ENCODE peak calls at places on chromosomes 1 and 21, in seven cellular contexts. C is mammary epithelial cell, W is psoas muscle, H is IMR-90, J is progenitor cell of endocrine pancreas, G is AG04450, P is mesothelial cell of epicardium. I is an unnamed sample.

GRCh38 chr1:235397733-235398132 is 30.5 kb downstream of the TBCE start:
- DNase-seq in P (no peak), W (no peak), G (peak; percentile 51), C (peak; percentile 97), H (peak; percentile 94), J (no peak), I (no peak)

GRCh38 chr1:220123889-220124288 is 30.0 kb downstream of the IARS2 start:
- DNase-seq in P (no peak), J (no peak), H (no peak), W (no peak), G (no peak), C (no peak), I (no peak)

GRCh38 chr21:15063081-15063820 is 1.5 kb downstream of the NRIP1 start:
- DNase-seq in P (no peak), W (no peak), J (no peak), H (peak; percentile 18), G (no peak), C (peak; percentile 56), I (no peak)

GRCh38 chr1:151739590-151740355 is 18.5 kb downstream of the RIIAD1 start:
- DNase-seq in H (no peak), J (no peak), W (no peak), P (no peak), C (peak; percentile 72), G (no peak), I (no peak)

GRCh38 chr1:172638885-172639831 is 19.7 kb upstream of the FASLG start:
- DNase-seq in C (peak; percentile 97), H (peak; percentile 99), P (no peak), W (no peak), J (no peak), G (peak; percentile 80), I (no peak)

GRCh38 chr1:24805534-24806301 is 60.5 kb downstream of the CLIC4 start:
- DNase-seq in C (peak; percentile 74), P (no peak), W (no peak), G (peak; percentile 42), J (no peak), H (peak; percentile 89), I (no peak)

GRCh38 chr21:45306832-45307571 is 19.3 kb upstream of the POFUT2 start:
- DNase-seq in G (peak; percentile 62), P (no peak), J (no peak), W (peak; percentile 82), C (peak; percentile 55), H (peak; percentile 93), I (no peak)

GRCh38 chr1:38004284-38005101 is 821 bp downstream of the FHL3 start:
- DNase-seq in J (no peak), G (no peak), W (no peak), P (no peak), H (no peak), C (no peak), I (no peak)

GRCh38 chr1:83882906-83883305 is 116.0 kb downstream of the TTLL7 start:
- DNase-seq in G (no peak), J (no peak), W (no peak), C (peak; percentile 56), H (peak; percentile 58), P (no peak), I (no peak)

GRCh38 chr1:26994020-26994745 is 691 bp downstream of the TRNP1 start:
- DNase-seq in P (no peak), W (no peak), C (no peak), G (no peak), J (peak; percentile 31), H (no peak), I (no peak)

GRCh38 chr1:53291574-53291973 is 36.3 kb downstream of the LRP8 start:
- DNase-seq in J (no peak), C (no peak), P (no peak), H (no peak), G (no peak), W (no peak), I (no peak)

GRCh38 chr1:113782451-113782850 is 23.2 kb upstream of the PHTF1 start:
- DNase-seq in H (peak; percentile 28), G (no peak), P (no peak), J (no peak), W (no peak), C (no peak), I (no peak)

GRCh38 chr1:198776602-198777029 is 137.8 kb downstream of the PTPRC start:
- DNase-seq in J (no peak), H (peak; percentile 98), W (no peak), C (peak; percentile 98), G (peak; percentile 67), P (no peak), I (no peak)

GRCh38 chr1:54327386-54328116 is 78.6 kb downstream of the SSBP3 start:
- DNase-seq in J (no peak), H (peak; percentile 63), W (no peak), G (no peak), C (no peak), P (no peak), I (no peak)

GRCh38 chr1:31796707-31797106 is 19.1 kb downstream of the SPOCD1 start:
- DNase-seq in J (no peak), W (peak; percentile 8), H (no peak), C (no peak), G (no peak), P (no peak), I (peak; percentile 61)

GRCh38 chr1:235918032-235918431 is 51.3 kb upstream of the LYST start:
- DNase-seq in P (no peak), C (peak; percentile 50), W (no peak), H (no peak), G (no peak), J (no peak), I (no peak)

GRCh38 chr1:244757091-244757939 is 78.1 kb upstream of the COX20 start:
- DNase-seq in H (peak; percentile 34), J (no peak), W (no peak), P (no peak), G (no peak), C (no peak), I (no peak)

GRCh38 chr1:62637392-62638105 is 40.2 kb downstream of the ANGPTL3 start:
- DNase-seq in C (no peak), H (no peak), W (no peak), G (no peak), J (no peak), P (no peak), I (no peak)

GRCh38 chr1:165943198-165943597 is 115.8 kb downstream of the UCK2 start:
- DNase-seq in C (peak; percentile 37), J (no peak), G (no peak), H (no peak), W (no peak), P (no peak), I (no peak)

GRCh38 chr1:37486680-37487618 is 12.6 kb downstream of the ZC3H12A start:
- DNase-seq in J (peak; percentile 74), H (peak; percentile 65), G (no peak), P (no peak), W (peak; percentile 92), C (peak; percentile 57), I (peak; percentile 84)

GRCh38 chr1:174884001-174884400 is 115.7 kb upstream of the CACYBP start:
- DNase-seq in J (no peak), C (no peak), P (no peak), G (no peak), H (no peak), W (no peak), I (no peak)

GRCh38 chr1:220575718-220576497 is 48.0 kb downstream of the MARK1 start:
- DNase-seq in W (no peak), P (no peak), C (peak; percentile 90), H (no peak), G (no peak), J (no peak), I (no peak)

GRCh38 chr1:114310771-114311251 is 157.1 kb upstream of the SYT6 start:
- DNase-seq in J (no peak), C (no peak), P (no peak), G (no peak), W (no peak), H (peak; percentile 75), I (no peak)

GRCh38 chr1:109491372-109491771 is 2.5 kb upstream of the CYB561D1 start:
- DNase-seq in P (no peak), G (no peak), C (no peak), J (no peak), H (no peak), W (no peak), I (no peak)

GRCh38 chr1:109490029-109490933 is 3.6 kb upstream of the CYB561D1 start:
- DNase-seq in C (peak; percentile 44), P (no peak), W (peak; percentile 79), G (no peak), H (peak; percentile 60), J (peak; percentile 51), I (no peak)

GRCh38 chr1:109488696-109489095 is 5.0 kb downstream of the ATXN7L2 start:
- DNase-seq in G (no peak), C (no peak), P (no peak), W (no peak), H (no peak), J (no peak), I (no peak)

GRCh38 chr1:109493227-109493626 is 667 bp upstream of the CYB561D1 start:
- DNase-seq in W (no peak), H (no peak), G (no peak), J (no peak), P (no peak), C (no peak), I (no peak)

GRCh38 chr1:109490934-109491302 is 3.0 kb upstream of the CYB561D1 start:
- DNase-seq in C (no peak), H (no peak), W (no peak), J (no peak), P (no peak), G (no peak), I (no peak)
- TF ChIP-seq CTCF in C (no peak), H (no peak), W (no peak), J (no peak), P (no peak), G (no peak), I (peak; percentile 15)

DNA sequence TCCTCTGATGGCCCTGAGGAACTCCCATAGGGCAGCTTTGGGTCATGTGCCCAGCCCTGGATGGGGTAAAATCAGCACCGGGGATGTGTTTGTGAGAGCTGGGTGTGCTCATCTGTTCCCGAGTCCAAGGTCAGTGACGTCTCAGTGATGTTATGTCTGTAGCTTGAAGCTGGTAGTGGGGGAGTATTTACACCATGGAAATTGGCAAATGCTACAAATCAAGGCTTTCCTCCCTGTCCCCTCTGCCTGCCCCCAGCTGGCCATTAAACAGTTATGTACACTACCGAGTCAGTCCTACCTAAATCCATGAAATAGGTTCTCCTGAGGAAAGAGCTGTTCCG is 117.8 kb upstream of the SLC25A33 start:
- DNase-seq in G (no peak), H (no peak), J (no peak), W (no peak), P (no peak), C (no peak), I (no peak)
- TF ChIP-seq CTCF in G (no peak), H (no peak), J (no peak), W (no peak), P (no peak), C (no peak), I (no peak)

GRCh38 chr1:33119532-33120217 is 38.7 kb downstream of the AZIN2 start:
- DNase-seq in J (no peak), P (no peak), H (peak; percentile 46), W (no peak), C (no peak), G (no peak), I (peak; percentile 59)
- TF ChIP-seq CTCF in J (peak; percentile 8), P (no peak), H (peak; percentile 22), W (no peak), C (no peak), G (peak; percentile 36), I (peak; percentile 25)

GRCh38 chr1:201982923-201983805 is 716 bp downstream of the RNPEP start:
- DNase-seq in H (peak; percentile 70), C (peak; percentile 77), G (peak; percentile 43), W (peak; percentile 86), P (peak; percentile 39), J (peak; percentile 35), I (peak; percentile 74)
- TF ChIP-seq CTCF in H (peak; percentile 14), C (peak; percentile 32), G (peak; percentile 25), W (no peak), P (no peak), J (no peak), I (peak; percentile 43)